ENCODE peak calls at places on chromosome 18, in ten cellular contexts. I, G, E, B, D, O, A, V, R and J are unnamed samples.

GRCh38 chr18:80181642-80182461 is 65.5 kb downstream of the PARD6G start:
- DNase-seq in I (no peak), G (no peak), E (no peak), B (no peak), D (no peak), O (no peak), A (no peak), V (no peak), R (no peak), J (no peak)

GRCh38 chr18:58579561-58580047 is 49.3 kb downstream of the ALPK2 start:
- DNase-seq in I (no peak), G (no peak), E (peak), B (no peak), D (peak), O (no peak), A (no peak), V (peak), R (no peak), J (no peak)

GRCh38 chr18:56003651-56004050 is 415.7 kb upstream of the TCF4 start:
- DNase-seq in I (no peak), G (no peak), E (no peak), B (no peak), D (no peak), O (no peak), A (no peak), V (no peak), R (no peak), J (no peak)

GRCh38 chr18:48121752-48122151 is 191.3 kb upstream of the SMAD2 start:
- DNase-seq in I (no peak), G (no peak), E (no peak), B (no peak), D (no peak), O (no peak), A (no peak), V (no peak), R (no peak), J (no peak)

GRCh38 chr18:7812431-7813063 is 245.4 kb downstream of the PTPRM start:
- DNase-seq in I (no peak), G (no peak), E (no peak), B (no peak), D (peak), O (no peak), A (no peak), V (peak), R (no peak), J (no peak)

GRCh38 chr18:39453356-39453755 is 1887.8 kb upstream of the CELF4 start:
- DNase-seq in I (no peak), G (no peak), E (no peak), B (no peak), D (no peak), O (no peak), A (no peak), V (no peak), R (no peak), J (no peak)

GRCh38 chr18:6294119-6294784 is 120.5 kb downstream of the L3MBTL4 start:
- DNase-seq in I (no peak), G (no peak), E (peak), B (peak), D (no peak), O (no peak), A (no peak), V (no peak), R (no peak), J (no peak)

GRCh38 chr18:70450658-70451253 is 161.9 kb downstream of the SOCS6 start:
- DNase-seq in I (no peak), G (no peak), E (no peak), B (no peak), D (no peak), O (no peak), A (no peak), V (peak), R (no peak), J (no peak)

GRCh38 chr18:8162797-8163196 is 446.4 kb upstream of the RAB12 start:
- DNase-seq in I (no peak), G (peak), E (peak), B (no peak), D (no peak), O (no peak), A (peak), V (no peak), R (no peak), J (peak)

GRCh38 chr18:741931-742512 is 29.6 kb upstream of the ENOSF1 start:
- DNase-seq in I (no peak), G (no peak), E (peak), B (no peak), D (peak), O (no peak), A (no peak), V (peak), R (no peak), J (no peak)

GRCh38 chr18:79476031-79476917 is 80.5 kb downstream of the NFATC1 start:
- DNase-seq in I (no peak), G (no peak), E (no peak), B (no peak), D (no peak), O (no peak), A (no peak), V (no peak), R (no peak), J (no peak)

GRCh38 chr18:29164020-29164706 is 987.2 kb upstream of the CDH2 start:
- DNase-seq in I (no peak), G (no peak), E (no peak), B (no peak), D (peak), O (no peak), A (no peak), V (peak), R (no peak), J (no peak)

GRCh38 chr18:48552130-48552529 is 13.3 kb downstream of the CTIF start:
- DNase-seq in I (no peak), G (no peak), E (no peak), B (no peak), D (no peak), O (no peak), A (no peak), V (no peak), R (no peak), J (no peak)

GRCh38 chr18:63336366-63337099 is 17.0 kb upstream of the BCL2 start:
- DNase-seq in I (no peak), G (no peak), E (no peak), B (peak), D (peak), O (no peak), A (no peak), V (peak), R (no peak), J (no peak)

GRCh38 chr18:11689972-11690570 is 1.0 kb downstream of the GNAL start:
- DNase-seq in I (no peak), G (no peak), E (no peak), B (no peak), D (no peak), O (no peak), A (no peak), V (peak), R (no peak), J (no peak)

GRCh38 chr18:58257461-58257860 is 213.4 kb downstream of the NEDD4L start:
- DNase-seq in I (no peak), G (no peak), E (no peak), B (no peak), D (no peak), O (no peak), A (no peak), V (peak), R (no peak), J (no peak)

GRCh38 chr18:50099725-50100414 is 95.1 kb downstream of the MYO5B start:
- DNase-seq in I (no peak), G (no peak), E (no peak), B (no peak), D (no peak), O (no peak), A (no peak), V (peak), R (no peak), J (no peak)

GRCh38 chr18:79522451-79523220 is 126.9 kb downstream of the NFATC1 start:
- DNase-seq in I (peak), G (no peak), E (no peak), B (no peak), D (no peak), O (no peak), A (no peak), V (no peak), R (no peak), J (peak)

GRCh38 chr18:44198296-44199284 is 482.1 kb upstream of the SETBP1 start:
- DNase-seq in I (no peak), G (peak), E (no peak), B (no peak), D (no peak), O (no peak), A (peak), V (no peak), R (no peak), J (peak)

GRCh38 chr18:47260138-47260923 is 8.9 kb upstream of the SKOR2 start:
- DNase-seq in I (no peak), G (no peak), E (peak), B (peak), D (no peak), O (no peak), A (no peak), V (peak), R (no peak), J (peak)

GRCh38 chr18:74836296-74837139 is 238.8 kb downstream of the ZNF407 start:
- DNase-seq in I (no peak), G (peak), E (no peak), B (peak), D (no peak), O (no peak), A (peak), V (peak), R (no peak), J (no peak)

GRCh38 chr18:54416459-54416858 is 58.8 kb downstream of the C18orf54 start:
- DNase-seq in I (no peak), G (no peak), E (no peak), B (no peak), D (no peak), O (no peak), A (no peak), V (peak), R (no peak), J (no peak)